ENCODE peak calls at places on chromosomes 12 and 14, in four cellular contexts. F, D, X and O are unnamed samples.

GRCh38 chr12:22541496-22541895 is 2.8 kb downstream of the C2CD5 start:
- DNase-seq in F (no peak), D (no peak), X (no peak), O (no peak)

GRCh38 chr14:22887260-22887989 is 4.4 kb downstream of the REM2 start:
- DNase-seq in F (peak; percentile 30), D (peak; percentile 78), X (no peak), O (peak; percentile 88)

GRCh38 chr12:107399061-107399460 is 286.5 kb upstream of the PWP1 start:
- DNase-seq in F (no peak), D (no peak), X (no peak), O (no peak)

GRCh38 chr14:103084021-103084919 is at the start of gene LBHD2:
- DNase-seq in F (peak; percentile 79), D (no peak), X (peak; percentile 52), O (no peak)

GRCh38 chr12:5479761-5480160 is 47.9 kb downstream of the NTF3 start:
- DNase-seq in F (no peak), D (no peak), X (no peak), O (no peak)

GRCh38 chr12:94418517-94418916 is 41.1 kb downstream of the CEP83 start:
- DNase-seq in F (no peak), D (no peak), X (no peak), O (no peak)

GRCh38 chr12:52355181-52355580 is 12.1 kb downstream of the KRT85 start:
- DNase-seq in F (no peak), D (no peak), X (no peak), O (no peak)

GRCh38 chr14:45249847-45250575 is 3.0 kb downstream of the MIS18BP1 start:
- DNase-seq in F (no peak), D (no peak), X (no peak), O (no peak)

GRCh38 chr12:124828264-124829007 is 35.2 kb downstream of the SCARB1 start:
- DNase-seq in F (no peak), D (peak; percentile 84), X (no peak), O (peak; percentile 62)

GRCh38 chr14:43789458-43789857 is 717.6 kb downstream of the FSCB start:
- DNase-seq in F (no peak), D (no peak), X (no peak), O (no peak)

GRCh38 chr12:65853489-65854157 is 29.3 kb downstream of the HMGA2 start:
- DNase-seq in F (no peak), D (no peak), X (no peak), O (no peak)

GRCh38 chr14:25406818-25407217 is 356.9 kb upstream of the STXBP6 start:
- DNase-seq in F (no peak), D (no peak), X (peak; percentile 61), O (no peak)

GRCh38 chr12:79508622-79509021 is 182.1 kb downstream of the PAWR start:
- DNase-seq in F (no peak), D (no peak), X (no peak), O (no peak)

GRCh38 chr14:104361921-104362681 is 217.5 kb upstream of the C14orf180 start:
- DNase-seq in F (peak; percentile 62), D (peak; percentile 60), X (no peak), O (no peak)

GRCh38 chr14:72894623-72895378 is 900 bp upstream of the DPF3 start:
- DNase-seq in F (no peak), D (no peak), X (peak; percentile 68), O (no peak)

GRCh38 chr14:33555710-33556350 is 395.0 kb downstream of the EGLN3 start:
- DNase-seq in F (no peak), D (no peak), X (no peak), O (no peak)

GRCh38 chr12:58416211-58416610 is 474.8 kb downstream of the ATP23 start:
- DNase-seq in F (no peak), D (no peak), X (no peak), O (no peak)

GRCh38 chr14:96067985-96068930 is 29.1 kb downstream of the C14orf132 start:
- DNase-seq in F (peak; percentile 44), D (no peak), X (no peak), O (no peak)

GRCh38 chr12:70609739-70610491 is 27.3 kb downstream of the PTPRB start:
- DNase-seq in F (peak; percentile 82), D (peak; percentile 48), X (peak; percentile 61), O (no peak)

GRCh38 chr12:65825573-65826512 is 1.6 kb downstream of the HMGA2 start:
- DNase-seq in F (peak; percentile 81), D (peak; percentile 45), X (peak; percentile 74), O (no peak)

GRCh38 chr14:79051711-79052094 is 881.5 kb downstream of the NRXN3 start:
- DNase-seq in F (no peak), D (no peak), X (no peak), O (no peak)

GRCh38 chr12:27193106-27193505 is 51.0 kb upstream of the STK38L start:
- DNase-seq in F (no peak), D (no peak), X (no peak), O (no peak)

GRCh38 chr12:39915249-39915648 is 190.6 kb downstream of the SLC2A13 start:
- DNase-seq in F (no peak), D (no peak), X (no peak), O (no peak)

GRCh38 chr12:112261559-112261958 is 120.7 kb downstream of the HECTD4 start:
- DNase-seq in F (no peak), D (no peak), X (no peak), O (no peak)

GRCh38 chr12:92503977-92504966 is 198.5 kb upstream of the PLEKHG7 start:
- DNase-seq in F (no peak), D (peak; percentile 69), X (no peak), O (no peak)

GRCh38 chr14:102007916-102008418 is 43.6 kb downstream of the DYNC1H1 start:
- DNase-seq in F (no peak), D (no peak), X (no peak), O (no peak)

DNA sequence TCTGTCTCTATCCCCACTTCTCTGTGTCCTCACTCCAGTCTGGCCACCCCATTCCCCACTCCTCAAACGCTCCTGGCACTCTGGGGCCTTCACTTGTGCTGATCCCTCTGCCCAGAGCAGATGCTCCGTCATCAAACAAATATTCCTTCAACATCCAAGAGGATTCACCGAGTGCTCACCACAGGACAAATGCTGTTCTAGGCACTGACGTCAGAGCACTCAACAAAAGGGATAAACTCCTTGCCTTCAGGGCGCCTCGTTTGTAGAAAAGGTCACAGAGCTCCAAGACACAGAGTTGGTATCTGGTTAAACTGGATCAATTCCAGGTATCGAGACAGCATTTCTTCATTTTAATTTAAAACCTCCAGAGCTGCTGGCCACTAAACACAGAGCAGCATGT is 35.3 kb downstream of the PSMC1 start:
- DNase-seq in F (no peak), D (no peak), X (no peak), O (no peak)
- H3K36me3 ChIP-seq in F (no peaks in the 10 kb centered on the region), D (peaks cover 93% of the 10 kb centered on the region), X (peaks cover 6% of the 10 kb centered on the region), O (no peaks in the 10 kb centered on the region)

GRCh38 chr12:109531411-109531810 is 41.9 kb downstream of the MMAB start:
- DNase-seq in F (peak; percentile 43), D (no peak), X (no peak), O (no peak)

GRCh38 chr12:109527489-109528123 is 45.7 kb downstream of the MMAB start:
- DNase-seq in F (no peak), D (no peak), X (no peak), O (no peak)

GRCh38 chr12:109530301-109530685 is 43.0 kb downstream of the MMAB start:
- DNase-seq in F (peak; percentile 53), D (no peak), X (no peak), O (no peak)

GRCh38 chr12:109532721-109533486 is 40.4 kb downstream of the MMAB start:
- DNase-seq in F (peak; percentile 71), D (no peak), X (no peak), O (no peak)

GRCh38 chr12:109529618-109530300 is 43.5 kb downstream of the MMAB start:
- DNase-seq in F (peak; percentile 15), D (no peak), X (no peak), O (no peak)
- H3K4me1 ChIP-seq in F (no peaks in the 10 kb centered on the region), D (no peaks in the 10 kb centered on the region), X (no peaks in the 10 kb centered on the region), O (no peaks in the 10 kb centered on the region)

GRCh38 chr14:69572634-69573135 is 2.0 kb downstream of the CCDC177 start:
- DNase-seq in F (no peak), D (no peak), X (peak; percentile 48), O (no peak)
- H3K4me3 ChIP-seq in F (peak overlapping the region; percentile 38), D (peak overlapping the region; percentile 62), X (no peak overlapping the region), O (no peak overlapping the region)

DNA sequence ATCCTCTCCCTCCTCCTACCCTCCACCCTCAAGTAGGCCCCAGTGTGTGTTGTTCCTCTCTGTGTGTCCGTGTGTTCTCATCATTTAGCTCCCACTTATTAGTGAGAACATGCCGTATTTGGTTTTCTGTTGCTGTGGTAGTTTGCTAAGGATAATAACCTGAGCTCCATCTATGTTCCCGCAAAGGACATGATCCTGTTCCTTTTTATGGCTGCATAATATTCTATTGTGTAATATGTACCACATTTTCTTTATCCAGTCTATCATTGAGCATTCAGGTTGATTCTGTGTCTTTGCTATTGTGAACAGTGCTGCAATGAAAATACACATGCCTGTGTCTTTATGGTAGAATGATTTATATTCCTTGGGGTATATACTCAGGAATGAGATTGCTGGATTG is 30.5 kb downstream of the JDP2 start:
- DNase-seq in F (no peak), D (no peak), X (no peak), O (no peak)
- H3K36me3 ChIP-seq in F (no peaks in the 10 kb centered on the region), D (peaks cover 25% of the 10 kb centered on the region), X (no peaks in the 10 kb centered on the region), O (peaks cover 36% of the 10 kb centered on the region)

GRCh38 chr12:29264424-29264823 is 115.3 kb downstream of the FAR2 start:
- DNase-seq in F (no peak), D (no peak), X (no peak), O (no peak)
- H3K4me1 ChIP-seq in F (no peaks in the 10 kb centered on the region), D (no peaks in the 10 kb centered on the region), X (no peaks in the 10 kb centered on the region), O (no peaks in the 10 kb centered on the region)